ENCODE peak calls at places on chromosome 9, in five cellular contexts. T is GM12892, C is uterus, N is erythroblast, H is breast epithelium. G is an unnamed sample.

GRCh38 chr9:136886610-136887597 is 588 bp downstream of the TRAF2 start:
- DNase-seq in T (peak), C (no peak), H (no peak), N (peak), G (peak)

GRCh38 chr9:134785325-134786108 is 95.1 kb upstream of the FCN2 start:
- DNase-seq in C (peak), T (no peak), N (no peak), H (no peak), G (peak)

GRCh38 chr9:124149992-124150391 is 107.8 kb upstream of the NEK6 start:
- DNase-seq in T (no peak), N (no peak), C (no peak), H (no peak), G (no peak)

GRCh38 chr9:4855861-4856260 is 63.1 kb downstream of the RCL1 start:
- DNase-seq in N (peak), H (no peak), T (no peak), C (no peak), G (no peak)

GRCh38 chr9:38125889-38126288 is 56.9 kb upstream of the SHB start:
- DNase-seq in N (no peak), C (no peak), H (no peak), T (no peak), G (no peak)

GRCh38 chr9:90872835-90873294 is 71.2 kb downstream of the SYK start:
- DNase-seq in N (no peak), T (no peak), C (no peak), H (no peak), G (no peak)

GRCh38 chr9:86767373-86767772 is 179.9 kb downstream of the GAS1 start:
- DNase-seq in H (peak), N (no peak), T (no peak), C (no peak), G (no peak)

GRCh38 chr9:81489048-81489447 is 200.3 kb downstream of the TLE1 start:
- DNase-seq in H (no peak), T (no peak), N (no peak), C (no peak), G (no peak)

GRCh38 chr9:13267743-13268142 is 11.7 kb downstream of the MPDZ start:
- DNase-seq in H (no peak), C (no peak), T (no peak), N (no peak), G (no peak)

GRCh38 chr9:34405719-34406118 is 29.0 kb upstream of the MYORG start:
- DNase-seq in C (no peak), T (no peak), N (no peak), H (no peak), G (peak)

GRCh38 chr9:95435074-95435728 is 81.6 kb downstream of the PTCH1 start:
- DNase-seq in T (no peak), H (no peak), N (no peak), C (no peak), G (no peak)

GRCh38 chr9:93664549-93665120 is 88.3 kb downstream of the PHF2 start:
- DNase-seq in H (no peak), N (no peak), C (no peak), T (no peak), G (no peak)

GRCh38 chr9:94865599-94866456 is 139.3 kb downstream of the AOPEP start:
- DNase-seq in T (no peak), H (no peak), N (no peak), C (peak), G (no peak)

GRCh38 chr9:95509851-95510529 is 6.8 kb downstream of the PTCH1 start:
- DNase-seq in H (no peak), N (peak), T (no peak), C (no peak), G (no peak)

GRCh38 chr9:98806394-98807069 is 938 bp upstream of the GALNT12 start:
- DNase-seq in H (no peak), C (no peak), T (no peak), N (no peak), G (no peak)

GRCh38 chr9:133999866-134000265 is 7.7 kb upstream of the VAV2 start:
- DNase-seq in T (no peak), H (no peak), N (no peak), C (no peak), G (no peak)

GRCh38 chr9:26310294-26310693 is 582.3 kb downstream of the CAAP1 start:
- DNase-seq in T (no peak), C (no peak), N (no peak), H (no peak), G (no peak)
- TF ChIP-seq POLR2A in T (no peak), C (no peak), N (no peak), H (no peak), G (no peak)

GRCh38 chr9:110191616-110192015 is 16.3 kb downstream of the C9orf152 start:
- DNase-seq in H (no peak), C (no peak), N (no peak), T (no peak), G (no peak)
- TF ChIP-seq POLR2A in H (no peak), C (no peak), N (no peak), T (no peak), G (no peak)

GRCh38 chr9:91900057-91900816 is 49.8 kb downstream of the ROR2 start:
- DNase-seq in N (peak), H (no peak), T (no peak), C (peak), G (no peak)
- TF ChIP-seq POLR2A in N (no peak), H (no peak), T (no peak), C (no peak), G (no peak)

GRCh38 chr9:104991144-104991953 is 63.4 kb upstream of the ABCA1 start:
- DNase-seq in H (peak), C (peak), T (peak), N (peak), G (peak)
- TF ChIP-seq POLR2A in H (no peak), C (peak), T (no peak), N (peak), G (peak)